ENCODE peak calls at places on chromosomes 11 and 22, in ten cellular contexts. M is MCF 10A; Q is GM20000; S is AG09309; O is G401; X is LHCN-M2; F is stimulated activated effector memory CD8-positive, alpha-beta T cell treated with anti-CD3 and anti-CD28 coated beads, Interleukin-12 subunit alpha, Interleukin-12 subunit beta, amount 100 ng/mL, for 72 hours; L is psoas muscle; E is stomach; K is stimulated activated CD4-positive, alpha-beta T cell treated with anti-CD3 and anti-CD28 coated beads, TNF-alpha, amount 100 ng/mL, for 48 hours. T is an unnamed sample.

GRCh38 chr11:11841121-11841604 is 609 bp upstream of the USP47 start:
- DNase-seq in M (peak), Q (no peak), S (no peak), O (peak), X (no peak), F (no peak), L (peak), E (peak), K (no peak), T (peak)

GRCh38 chr11:57456960-57457642 is 3.2 kb upstream of the RTN4RL2 start:
- DNase-seq in M (peak), Q (peak), S (peak), O (peak), X (peak), F (peak), L (peak), E (peak), K (peak), T (peak)

GRCh38 chr11:655036-655726 is 18.1 kb downstream of the DRD4 start:
- DNase-seq in M (no peak), Q (no peak), S (no peak), O (no peak), X (no peak), F (no peak), L (no peak), E (no peak), K (no peak), T (no peak)

GRCh38 chr11:34552270-34552669 is 38.7 kb upstream of the ELF5 start:
- DNase-seq in M (no peak), Q (no peak), S (no peak), O (no peak), X (no peak), F (no peak), L (no peak), E (no peak), K (no peak), T (peak)

GRCh38 chr22:49699928-49700498 is 127.7 kb downstream of the BRD1 start:
- DNase-seq in M (no peak), Q (no peak), S (no peak), O (no peak), X (no peak), F (no peak), L (no peak), E (no peak), K (no peak), T (no peak)

GRCh38 chr11:75593337-75593915 is 31.4 kb downstream of the SERPINH1 start:
- DNase-seq in M (no peak), Q (no peak), S (no peak), O (no peak), X (no peak), F (no peak), L (no peak), E (no peak), K (no peak), T (no peak)

GRCh38 chr11:131744847-131745246 is 374.4 kb downstream of the NTM start:
- DNase-seq in M (no peak), Q (no peak), S (no peak), O (no peak), X (no peak), F (no peak), L (no peak), E (no peak), K (no peak), T (no peak)

GRCh38 chr22:37409557-37409956 is 17.7 kb downstream of the ELFN2 start:
- DNase-seq in M (no peak), Q (no peak), S (no peak), O (no peak), X (no peak), F (no peak), L (no peak), E (no peak), K (no peak), T (no peak)

GRCh38 chr11:62880231-62880802 is 379 bp upstream of the SLC3A2 start:
- DNase-seq in M (peak), Q (peak), S (peak), O (no peak), X (peak), F (no peak), L (no peak), E (no peak), K (peak), T (peak)

GRCh38 chr22:50141891-50142363 is 28.6 kb upstream of the PANX2 start:
- DNase-seq in M (no peak), Q (no peak), S (no peak), O (no peak), X (no peak), F (no peak), L (no peak), E (no peak), K (no peak), T (no peak)

GRCh38 chr11:79226136-79226535 is 214.7 kb downstream of the TENM4 start:
- DNase-seq in M (no peak), Q (no peak), S (no peak), O (no peak), X (no peak), F (no peak), L (no peak), E (no peak), K (no peak), T (no peak)

GRCh38 chr11:109644158-109644557 is 222.2 kb downstream of the C11orf87 start:
- DNase-seq in M (peak), Q (no peak), S (no peak), O (peak), X (peak), F (no peak), L (no peak), E (no peak), K (no peak), T (peak)